ENCODE peak calls at places on chromosomes 7 and 10, in seven cellular contexts. M is spleen, Y is ascending aorta, H is astrocyte, U is AG09309, V is left ventricle myocardium inferior, P is choroid plexus epithelial cell. W is an unnamed sample.

GRCh38 chr10:123620621-123621020 is 45.5 kb upstream of the GPR26 start:
- DNase-seq in M (no peak), Y (no peak), H (no peak), U (no peak), V (no peak), P (no peak), W (no peak)

GRCh38 chr7:149721084-149721601 is 52.2 kb downstream of the ZNF467 start:
- DNase-seq in M (peak), Y (no peak), H (no peak), U (no peak), V (no peak), P (no peak), W (no peak)

GRCh38 chr10:86263209-86263608 is 103.4 kb downstream of the GRID1 start:
- DNase-seq in M (peak), Y (no peak), H (no peak), U (no peak), V (no peak), P (no peak), W (no peak)

GRCh38 chr7:157585113-157585861 is 248.5 kb downstream of the DNAJB6 start:
- DNase-seq in M (peak), Y (no peak), H (no peak), U (no peak), V (no peak), P (peak), W (no peak)

GRCh38 chr7:23405240-23405618 is 65.1 kb downstream of the IGF2BP3 start:
- DNase-seq in M (no peak), Y (no peak), H (no peak), U (no peak), V (no peak), P (no peak), W (no peak)

GRCh38 chr10:124065382-124066155 is 27.8 kb downstream of the CHST15 start:
- DNase-seq in M (no peak), Y (no peak), H (no peak), U (no peak), V (no peak), P (no peak), W (no peak)

GRCh38 chr10:58641095-58641531 is 128.4 kb downstream of the BICC1 start:
- DNase-seq in M (no peak), Y (no peak), H (peak), U (peak), V (no peak), P (peak), W (peak)

GRCh38 chr7:136004083-136004482 is 26.9 kb upstream of the MTPN start:
- DNase-seq in M (no peak), Y (no peak), H (no peak), U (no peak), V (no peak), P (no peak), W (no peak)

GRCh38 chr10:95414844-95415545 is 124.2 kb upstream of the PDLIM1 start:
- DNase-seq in M (no peak), Y (no peak), H (no peak), U (no peak), V (peak), P (no peak), W (no peak)
- H3K4me3 ChIP-seq in M (no peak), Y (peak), H (no peak), U (no peak), V (peak), P (no peak), W (no peak)

DNA sequence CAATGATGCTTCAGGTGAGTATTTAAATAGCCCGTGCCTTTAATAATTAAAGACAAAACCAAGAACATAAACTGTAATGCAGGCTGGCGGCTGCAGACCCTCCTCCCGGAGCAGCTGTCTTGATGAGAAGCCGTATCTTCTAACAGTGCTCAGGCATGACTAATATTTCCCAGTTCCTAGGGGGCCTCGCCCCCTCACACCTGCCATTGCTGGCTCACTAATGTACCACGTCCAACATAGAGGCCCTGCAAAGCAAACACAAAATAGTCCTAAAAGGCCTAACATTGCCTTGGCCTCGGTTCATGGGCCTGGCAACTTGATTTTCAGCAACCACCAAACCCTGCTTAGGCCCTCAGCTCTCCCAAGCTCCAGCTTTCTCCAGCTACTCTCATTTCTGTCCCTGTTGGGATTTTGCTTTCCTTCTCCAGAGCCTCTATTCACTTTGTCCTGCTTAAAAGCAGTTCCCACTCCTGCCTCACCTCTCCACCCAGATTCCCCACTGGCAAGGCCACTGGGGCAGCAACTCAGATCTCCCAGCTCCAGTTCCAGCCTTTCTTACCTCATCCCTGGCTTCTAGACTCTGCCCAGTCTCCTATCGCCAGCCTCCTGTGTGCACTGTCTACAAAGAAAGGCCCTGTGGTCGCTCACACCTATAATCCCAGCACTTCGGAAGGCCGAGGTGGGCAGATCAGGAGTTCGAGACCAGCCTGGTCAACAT is 16.2 kb downstream of the SORBS1 start:
- DNase-seq in M (no peak), Y (no peak), H (peak), U (no peak), V (no peak), P (no peak), W (no peak)
- TF ChIP-seq CTCF in M (no peak), Y (no peak), H (no peak), U (no peak), V (no peak), P (no peak), W (no peak)

DNA sequence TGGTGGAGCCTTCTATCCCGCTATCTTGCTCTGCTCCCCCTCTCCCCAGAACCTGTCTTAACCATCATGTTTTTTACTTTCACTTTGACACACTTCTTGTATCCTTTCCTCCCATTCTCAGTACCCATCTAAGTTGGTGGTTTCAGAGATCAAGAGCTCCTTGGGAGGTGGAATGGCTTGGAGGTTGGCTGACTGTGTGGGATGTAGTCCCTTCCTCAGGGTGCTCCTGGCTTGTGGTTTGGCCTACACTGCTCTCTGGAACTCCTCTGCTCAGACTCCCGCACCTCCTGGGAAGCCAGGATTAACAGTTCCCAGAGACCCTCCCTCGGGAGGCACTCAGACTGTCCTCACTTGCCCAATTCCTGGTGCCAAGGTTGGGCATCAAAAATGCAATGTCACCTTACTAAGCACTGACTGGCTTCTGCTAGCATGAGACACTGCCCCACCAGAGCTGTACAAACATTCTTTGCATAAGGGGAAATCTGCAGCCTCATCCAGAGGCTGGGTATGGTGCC is 93.1 kb upstream of the NAMPT start:
- DNase-seq in M (no peak), Y (no peak), H (no peak), U (no peak), V (no peak), P (no peak), W (no peak)
- H3K4me3 ChIP-seq in M (no peak), Y (no peak), H (no peak), U (no peak), V (no peak), P (no peak), W (no peak)

GRCh38 chr7:2864999-2865670 is 21.0 kb upstream of the GNA12 start:
- DNase-seq in M (peak), Y (no peak), H (peak), U (no peak), V (peak), P (peak), W (peak)
- TF ChIP-seq CTCF in M (peak), Y (peak), H (peak), U (peak), V (peak), P (peak), W (peak)

GRCh38 chr7:13984831-13985685 is 4.4 kb downstream of the ETV1 start:
- DNase-seq in M (no peak), Y (no peak), H (no peak), U (no peak), V (no peak), P (no peak), W (no peak)
- H3K4me3 ChIP-seq in M (peak), Y (no peak), H (peak), U (no peak), V (peak), P (peak), W (no peak)

GRCh38 chr10:15265076-15265475 is 96.6 kb upstream of the NMT2 start:
- DNase-seq in M (no peak), Y (no peak), H (no peak), U (no peak), V (no peak), P (peak), W (peak)

GRCh38 chr10:15263657-15264323 is 95.3 kb upstream of the NMT2 start:
- DNase-seq in M (no peak), Y (no peak), H (no peak), U (no peak), V (no peak), P (no peak), W (no peak)

GRCh38 chr10:15259136-15259535 is 90.6 kb upstream of the NMT2 start:
- DNase-seq in M (no peak), Y (no peak), H (no peak), U (no peak), V (no peak), P (no peak), W (no peak)

GRCh38 chr10:15265558-15265957 is 97.1 kb upstream of the NMT2 start:
- DNase-seq in M (no peak), Y (no peak), H (no peak), U (no peak), V (no peak), P (no peak), W (no peak)

GRCh38 chr10:15262036-15262713 is 93.7 kb upstream of the NMT2 start:
- DNase-seq in M (no peak), Y (no peak), H (peak), U (no peak), V (no peak), P (peak), W (peak)
- TF ChIP-seq CTCF in M (peak), Y (no peak), H (no peak), U (peak), V (peak), P (peak), W (peak)

DNA sequence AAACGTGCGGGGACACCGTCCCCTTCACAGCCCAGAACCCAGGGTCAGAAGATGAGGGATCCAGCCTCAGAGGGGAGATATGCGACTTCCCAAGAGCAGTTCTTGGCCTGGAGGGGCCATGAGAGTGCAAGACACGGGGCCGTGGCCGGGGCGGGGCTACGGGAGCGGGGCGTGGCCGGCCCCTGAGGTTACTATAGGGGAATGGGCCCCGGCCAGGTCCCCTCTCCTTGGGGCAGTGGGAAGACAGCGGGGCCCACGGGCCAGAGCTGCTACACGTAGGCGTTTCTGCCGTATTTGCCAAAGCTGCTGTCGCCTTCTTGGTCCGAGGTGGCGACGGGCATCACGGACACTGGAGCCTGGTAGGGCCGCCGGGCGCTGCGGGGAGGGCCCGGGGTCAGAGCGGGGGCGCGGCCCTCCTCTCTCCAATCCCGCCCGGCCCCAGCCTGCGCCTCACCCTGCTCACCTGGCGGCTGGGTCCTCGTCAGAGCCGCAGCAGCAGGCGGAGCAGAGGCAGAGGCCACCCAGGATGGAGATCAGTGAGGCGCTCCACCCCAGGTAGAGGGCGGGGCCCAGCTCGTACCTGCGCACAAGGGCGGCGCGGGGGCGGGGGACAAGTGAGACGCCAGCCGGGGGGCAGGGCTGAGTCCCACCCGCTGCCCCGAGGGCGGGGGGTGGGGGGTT is 5.3 kb downstream of the CLDN15 start:
- DNase-seq in M (peak), Y (no peak), H (no peak), U (no peak), V (no peak), P (no peak), W (no peak)
- H3K4me3 ChIP-seq in M (peak), Y (peak), H (no peak), U (no peak), V (peak), P (peak), W (no peak)

W was measured in cardiac fibroblast.